ENCODE peak calls at places on chromosomes 12 and 14, in four cellular contexts. One of them, this sample, is unnamed.

GRCh38 chr14:49959822-49960408 is 67.0 kb downstream of the ARF6 start:
- DNase-seq in astrocyte: no peak
- DNase-seq in H9: no peak
- DNase-seq in Karpas-422: peak; percentile 66
- DNase-seq in this sample: peak; percentile 70

GRCh38 chr12:109716512-109717389 is 3.1 kb downstream of the FAM222A start:
- DNase-seq in astrocyte: no peak
- DNase-seq in Karpas-422: no peak
- DNase-seq in H9: no peak
- DNase-seq in this sample: no peak

GRCh38 chr14:99519931-99520421 is 38.8 kb downstream of the CCNK start:
- DNase-seq in H9: no peak
- DNase-seq in Karpas-422: no peak
- DNase-seq in astrocyte: no peak
- DNase-seq in this sample: no peak

GRCh38 chr12:85461127-85461526 is 181.1 kb downstream of the ALX1 start:
- DNase-seq in astrocyte: no peak
- DNase-seq in H9: no peak
- DNase-seq in Karpas-422: no peak
- DNase-seq in this sample: no peak

GRCh38 chr12:94783862-94784261 is 133.5 kb upstream of the TMCC3 start:
- DNase-seq in H9: no peak
- DNase-seq in Karpas-422: peak; percentile 57
- DNase-seq in astrocyte: peak; percentile 38
- DNase-seq in this sample: no peak

GRCh38 chr12:52203126-52203921 is 11.5 kb upstream of the KRT80 start:
- DNase-seq in Karpas-422: no peak
- DNase-seq in H9: no peak
- DNase-seq in astrocyte: peak; percentile 87
- DNase-seq in this sample: peak; percentile 77

GRCh38 chr12:15334225-15334624 is 11.9 kb downstream of the PTPRO start:
- DNase-seq in H9: no peak
- DNase-seq in Karpas-422: no peak
- DNase-seq in astrocyte: no peak
- DNase-seq in this sample: no peak

GRCh38 chr14:51922624-51923023 is 62.2 kb downstream of the GNG2 start:
- DNase-seq in H9: no peak
- DNase-seq in astrocyte: peak; percentile 36
- DNase-seq in Karpas-422: no peak
- DNase-seq in this sample: no peak

GRCh38 chr12:68871899-68872298 is 61.1 kb downstream of the CPM start:
- DNase-seq in Karpas-422: peak; percentile 48
- DNase-seq in H9: no peak
- DNase-seq in astrocyte: no peak
- DNase-seq in this sample: no peak

GRCh38 chr12:111443086-111443485 is 37.4 kb downstream of the SH2B3 start:
- DNase-seq in Karpas-422: no peak
- DNase-seq in H9: peak; percentile 34
- DNase-seq in astrocyte: no peak
- DNase-seq in this sample: no peak

GRCh38 chr12:28446031-28446430 is 255.8 kb downstream of the CCDC91 start:
- DNase-seq in astrocyte: peak; percentile 76
- DNase-seq in Karpas-422: no peak
- DNase-seq in H9: no peak
- DNase-seq in this sample: no peak

GRCh38 chr14:70152704-70153103 is 36.0 kb downstream of the SLC8A3 start:
- DNase-seq in H9: no peak
- DNase-seq in astrocyte: no peak
- DNase-seq in Karpas-422: no peak
- DNase-seq in this sample: no peak

GRCh38 chr14:89085154-89086059 is 261.0 kb downstream of the TTC8 start:
- DNase-seq in astrocyte: no peak
- DNase-seq in H9: no peak
- DNase-seq in Karpas-422: no peak
- DNase-seq in this sample: no peak

GRCh38 chr12:120783197-120783596 is 57.6 kb downstream of the ACADS start:
- DNase-seq in astrocyte: peak; percentile 67
- DNase-seq in H9: no peak
- DNase-seq in Karpas-422: no peak
- DNase-seq in this sample: no peak

GRCh38 chr14:105398726-105399440 is 545 bp downstream of the TEX22 start:
- DNase-seq in Karpas-422: peak; percentile 93
- DNase-seq in astrocyte: no peak
- DNase-seq in H9: peak; percentile 51
- DNase-seq in this sample: peak; percentile 18

GRCh38 chr12:129704232-129704830 is 199.5 kb downstream of the TMEM132D start:
- DNase-seq in Karpas-422: no peak
- DNase-seq in astrocyte: no peak
- DNase-seq in H9: peak; percentile 61
- DNase-seq in this sample: no peak

GRCh38 chr12:9651265-9651729 is 18.2 kb upstream of the CLEC2D start:
- DNase-seq in astrocyte: peak; percentile 82
- DNase-seq in Karpas-422: no peak
- DNase-seq in H9: no peak
- DNase-seq in this sample: no peak

GRCh38 chr12:129871991-129872969 is 31.5 kb downstream of the TMEM132D start:
- DNase-seq in astrocyte: no peak
- DNase-seq in H9: peak; percentile 81
- DNase-seq in Karpas-422: no peak
- DNase-seq in this sample: no peak

GRCh38 chr12:75474121-75474520 is 6.4 kb upstream of the GLIPR1 start:
- DNase-seq in H9: no peak
- DNase-seq in Karpas-422: no peak
- DNase-seq in astrocyte: no peak
- DNase-seq in this sample: no peak

GRCh38 chr12:131950182-131950913 is 606 bp downstream of the EP400 start:
- DNase-seq in H9: no peak
- DNase-seq in Karpas-422: peak; percentile 71
- DNase-seq in astrocyte: no peak
- DNase-seq in this sample: no peak

GRCh38 chr14:58744951-58745350 is 107.2 kb downstream of the DACT1 start:
- DNase-seq in H9: no peak
- DNase-seq in astrocyte: no peak
- DNase-seq in Karpas-422: no peak
- DNase-seq in this sample: no peak

GRCh38 chr12:78684419-78684818 is 180.2 kb upstream of the SYT1 start:
- DNase-seq in astrocyte: no peak
- DNase-seq in Karpas-422: no peak
- DNase-seq in H9: no peak
- DNase-seq in this sample: no peak

GRCh38 chr14:73787760-73788508 is 63.7 kb upstream of the PTGR2 start:
- DNase-seq in Karpas-422: peak; percentile 63
- DNase-seq in H9: no peak
- DNase-seq in astrocyte: peak; percentile 34
- DNase-seq in this sample: no peak

GRCh38 chr14:57848353-57848752 is 17.5 kb downstream of the SLC35F4 start:
- DNase-seq in H9: no peak
- DNase-seq in astrocyte: no peak
- DNase-seq in Karpas-422: no peak
- DNase-seq in this sample: no peak

GRCh38 chr12:109518820-109519665 is 41.6 kb downstream of the UBE3B start:
- DNase-seq in H9: peak; percentile 62
- DNase-seq in Karpas-422: peak; percentile 87
- DNase-seq in astrocyte: peak; percentile 85
- DNase-seq in this sample: peak; percentile 57

GRCh38 chr12:11847539-11847938 is 198.1 kb downstream of the ETV6 start:
- DNase-seq in Karpas-422: no peak
- DNase-seq in astrocyte: no peak
- DNase-seq in H9: peak; percentile 22
- DNase-seq in this sample: no peak

GRCh38 chr14:102778616-102779351 is 1.5 kb downstream of the TRAF3 start:
- DNase-seq in astrocyte: no peak
- DNase-seq in Karpas-422: peak; percentile 73
- DNase-seq in H9: no peak
- DNase-seq in this sample: no peak

GRCh38 chr12:22048351-22049041 is 2.5 kb downstream of the CMAS start:
- DNase-seq in H9: peak; percentile 38
- DNase-seq in Karpas-422: no peak
- DNase-seq in astrocyte: no peak
- DNase-seq in this sample: no peak

GRCh38 chr12:53505086-53505485 is 2.2 kb downstream of the NPFF start:
- DNase-seq in Karpas-422: no peak
- DNase-seq in astrocyte: peak; percentile 45
- DNase-seq in H9: no peak
- DNase-seq in this sample: no peak

GRCh38 chr12:39606712-39607423 is 12.7 kb downstream of the ABCD2 start:
- DNase-seq in H9: no peak
- DNase-seq in Karpas-422: no peak
- DNase-seq in astrocyte: no peak
- DNase-seq in this sample: no peak

GRCh38 chr12:131370321-131370720 is 340.6 kb upstream of the SFSWAP start:
- DNase-seq in astrocyte: no peak
- DNase-seq in H9: no peak
- DNase-seq in Karpas-422: no peak
- DNase-seq in this sample: no peak

GRCh38 chr12:4114986-4115385 is 158.6 kb upstream of the CCND2 start:
- DNase-seq in astrocyte: no peak
- DNase-seq in H9: peak; percentile 51
- DNase-seq in Karpas-422: no peak
- DNase-seq in this sample: no peak

GRCh38 chr12:109568486-109568885 is 4.8 kb downstream of the MMAB start:
- DNase-seq in Karpas-422: no peak
- DNase-seq in astrocyte: no peak
- DNase-seq in H9: no peak
- DNase-seq in this sample: no peak

GRCh38 chr14:58736606-58737005 is 98.8 kb downstream of the DACT1 start:
- DNase-seq in Karpas-422: no peak
- DNase-seq in astrocyte: peak; percentile 63
- DNase-seq in H9: no peak
- DNase-seq in this sample: no peak

DNA sequence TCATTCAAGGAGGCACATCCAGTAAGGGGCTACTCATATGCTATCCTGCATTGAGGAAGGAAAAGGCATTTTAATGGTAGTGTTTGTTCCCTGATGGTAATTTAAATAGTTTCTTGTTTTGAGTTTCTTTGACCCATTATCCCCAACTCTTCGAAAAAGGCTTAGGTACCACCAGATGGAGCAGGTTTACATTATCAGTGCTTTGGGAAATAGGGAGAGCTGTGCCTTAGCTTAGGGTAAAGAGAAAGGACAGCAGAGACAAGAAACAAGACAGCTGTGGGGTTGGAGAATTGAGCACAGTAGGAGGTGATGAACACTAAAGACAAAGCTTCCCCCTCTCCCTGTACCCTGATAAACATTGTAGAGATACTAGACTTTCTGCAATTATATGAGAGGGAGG is 29.1 kb upstream of the HELB start:
- DNase-seq in astrocyte: no peak
- DNase-seq in H9: no peak
- DNase-seq in Karpas-422: no peak
- DNase-seq in this sample: no peak
- H3K27ac ChIP-seq in astrocyte: no peak overlapping the region
- H3K27ac ChIP-seq in H9: peak overlapping the region; percentile 59
- H3K27ac ChIP-seq in Karpas-422: no peak overlapping the region
- H3K27ac ChIP-seq in this sample: no peak overlapping the region

GRCh38 chr14:68362841-68363240 is 430.0 kb downstream of the ZFP36L1 start:
- DNase-seq in H9: no peak
- DNase-seq in Karpas-422: no peak
- DNase-seq in astrocyte: no peak
- DNase-seq in this sample: no peak
- H2AFZ ChIP-seq in H9: no peak overlapping the region
- H2AFZ ChIP-seq in Karpas-422: no peak overlapping the region
- H2AFZ ChIP-seq in astrocyte: no peak overlapping the region
- H2AFZ ChIP-seq in this sample: no peak overlapping the region

GRCh38 chr14:20632448-20632830 is 9.1 kb downstream of the OR6S1 start:
- DNase-seq in astrocyte: no peak
- DNase-seq in Karpas-422: no peak
- DNase-seq in H9: no peak
- DNase-seq in this sample: no peak
- H3K4me2 ChIP-seq in astrocyte: peak overlapping the region; percentile 81
- H3K4me2 ChIP-seq in Karpas-422: peak overlapping the region; percentile 6
- H3K4me2 ChIP-seq in H9: peak overlapping the region; percentile 96
- H3K4me2 ChIP-seq in this sample: peak overlapping the region; percentile 97

DNA sequence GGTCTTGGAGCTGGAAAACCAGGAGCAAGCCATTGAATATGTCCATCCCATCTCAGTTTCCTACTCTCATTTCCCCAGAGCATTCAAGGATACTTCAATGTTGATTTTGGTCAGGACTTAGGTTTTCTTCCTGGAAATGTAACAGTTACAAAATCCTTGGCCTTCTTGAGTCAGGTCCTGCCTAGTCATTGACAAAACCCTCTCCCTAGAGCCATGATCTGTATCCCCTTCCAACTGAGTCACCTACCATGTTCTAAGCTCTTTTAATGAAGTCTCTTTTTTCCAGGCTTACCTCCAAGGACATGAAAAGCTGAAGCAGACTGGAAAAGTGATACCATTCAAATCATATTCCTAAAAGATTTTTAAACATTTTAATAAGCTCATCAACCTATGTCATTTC is 549.2 kb downstream of the GALC start:
- DNase-seq in H9: no peak
- DNase-seq in Karpas-422: no peak
- DNase-seq in astrocyte: no peak
- DNase-seq in this sample: no peak
- H3K27ac ChIP-seq in H9: no peak overlapping the region
- H3K27ac ChIP-seq in Karpas-422: no peak overlapping the region
- H3K27ac ChIP-seq in astrocyte: no peak overlapping the region
- H3K27ac ChIP-seq in this sample: no peak overlapping the region